ENCODE peak calls at places on chromosome 11, in ten cellular contexts. One of them, this sample, is unnamed.

GRCh38 chr11:116874251-116874650 is 36.8 kb upstream of the APOA1 start:
- DNase-seq in NCI-H2171 treated with DMSO at 0.1 percent for 48 hours: no peak
- DNase-seq in amniotic stem cell: no peak
- DNase-seq in psoas muscle: no peak
- DNase-seq in activated T-cell treated with anti-CD3 and anti-CD28 coated beads, Interleukin-2, amount 50 U/mL, for 24 hours: no peak
- DNase-seq in T-cell: no peak
- DNase-seq in AG09309: no peak
- DNase-seq in effector memory CD4-positive, alpha-beta T cell: no peak
- DNase-seq in right atrium auricular region: no peak
- DNase-seq in Jurkat, Clone E6-1: no peak
- DNase-seq in this sample: no peak

GRCh38 chr11:74004694-74005615 is 3.9 kb downstream of the UCP3 start:
- DNase-seq in NCI-H2171 treated with DMSO at 0.1 percent for 48 hours: no peak
- DNase-seq in amniotic stem cell: no peak
- DNase-seq in psoas muscle: no peak
- DNase-seq in activated T-cell treated with anti-CD3 and anti-CD28 coated beads, Interleukin-2, amount 50 U/mL, for 24 hours: peak
- DNase-seq in T-cell: peak
- DNase-seq in AG09309: no peak
- DNase-seq in effector memory CD4-positive, alpha-beta T cell: peak
- DNase-seq in right atrium auricular region: no peak
- DNase-seq in Jurkat, Clone E6-1: peak
- DNase-seq in this sample: peak

GRCh38 chr11:125141686-125142535 is 22.6 kb upstream of the PKNOX2 start:
- DNase-seq in NCI-H2171 treated with DMSO at 0.1 percent for 48 hours: no peak
- DNase-seq in amniotic stem cell: no peak
- DNase-seq in psoas muscle: peak
- DNase-seq in activated T-cell treated with anti-CD3 and anti-CD28 coated beads, Interleukin-2, amount 50 U/mL, for 24 hours: peak
- DNase-seq in T-cell: peak
- DNase-seq in AG09309: no peak
- DNase-seq in effector memory CD4-positive, alpha-beta T cell: peak
- DNase-seq in right atrium auricular region: no peak
- DNase-seq in Jurkat, Clone E6-1: peak
- DNase-seq in this sample: no peak

GRCh38 chr11:34565417-34566208 is 52.0 kb upstream of the ELF5 start:
- DNase-seq in NCI-H2171 treated with DMSO at 0.1 percent for 48 hours: peak
- DNase-seq in amniotic stem cell: no peak
- DNase-seq in psoas muscle: no peak
- DNase-seq in activated T-cell treated with anti-CD3 and anti-CD28 coated beads, Interleukin-2, amount 50 U/mL, for 24 hours: no peak
- DNase-seq in T-cell: no peak
- DNase-seq in AG09309: no peak
- DNase-seq in effector memory CD4-positive, alpha-beta T cell: no peak
- DNase-seq in right atrium auricular region: no peak
- DNase-seq in Jurkat, Clone E6-1: peak
- DNase-seq in this sample: no peak

GRCh38 chr11:72569966-72570892 is 104.0 kb downstream of the PDE2A start:
- DNase-seq in NCI-H2171 treated with DMSO at 0.1 percent for 48 hours: no peak
- DNase-seq in amniotic stem cell: no peak
- DNase-seq in psoas muscle: no peak
- DNase-seq in activated T-cell treated with anti-CD3 and anti-CD28 coated beads, Interleukin-2, amount 50 U/mL, for 24 hours: no peak
- DNase-seq in T-cell: no peak
- DNase-seq in AG09309: peak
- DNase-seq in effector memory CD4-positive, alpha-beta T cell: no peak
- DNase-seq in right atrium auricular region: no peak
- DNase-seq in Jurkat, Clone E6-1: no peak
- DNase-seq in this sample: no peak

GRCh38 chr11:50188040-50188439 is 155.4 kb downstream of the OR4C45 start:
- DNase-seq in NCI-H2171 treated with DMSO at 0.1 percent for 48 hours: no peak
- DNase-seq in amniotic stem cell: no peak
- DNase-seq in psoas muscle: no peak
- DNase-seq in activated T-cell treated with anti-CD3 and anti-CD28 coated beads, Interleukin-2, amount 50 U/mL, for 24 hours: no peak
- DNase-seq in T-cell: no peak
- DNase-seq in AG09309: no peak
- DNase-seq in effector memory CD4-positive, alpha-beta T cell: no peak
- DNase-seq in right atrium auricular region: no peak
- DNase-seq in Jurkat, Clone E6-1: no peak
- DNase-seq in this sample: no peak

GRCh38 chr11:60942970-60943565 is 8.9 kb downstream of the SLC15A3 start:
- DNase-seq in NCI-H2171 treated with DMSO at 0.1 percent for 48 hours: peak
- DNase-seq in amniotic stem cell: no peak
- DNase-seq in psoas muscle: no peak
- DNase-seq in activated T-cell treated with anti-CD3 and anti-CD28 coated beads, Interleukin-2, amount 50 U/mL, for 24 hours: no peak
- DNase-seq in T-cell: no peak
- DNase-seq in AG09309: no peak
- DNase-seq in effector memory CD4-positive, alpha-beta T cell: no peak
- DNase-seq in right atrium auricular region: no peak
- DNase-seq in Jurkat, Clone E6-1: no peak
- DNase-seq in this sample: no peak

GRCh38 chr11:125369808-125370207 is 126.3 kb downstream of the FEZ1 start:
- DNase-seq in NCI-H2171 treated with DMSO at 0.1 percent for 48 hours: no peak
- DNase-seq in amniotic stem cell: no peak
- DNase-seq in psoas muscle: no peak
- DNase-seq in activated T-cell treated with anti-CD3 and anti-CD28 coated beads, Interleukin-2, amount 50 U/mL, for 24 hours: no peak
- DNase-seq in T-cell: no peak
- DNase-seq in AG09309: no peak
- DNase-seq in effector memory CD4-positive, alpha-beta T cell: no peak
- DNase-seq in right atrium auricular region: no peak
- DNase-seq in Jurkat, Clone E6-1: no peak
- DNase-seq in this sample: no peak

GRCh38 chr11:1523779-1524178 is 37.2 kb upstream of the MOB2 start:
- DNase-seq in NCI-H2171 treated with DMSO at 0.1 percent for 48 hours: no peak
- DNase-seq in amniotic stem cell: no peak
- DNase-seq in psoas muscle: no peak
- DNase-seq in activated T-cell treated with anti-CD3 and anti-CD28 coated beads, Interleukin-2, amount 50 U/mL, for 24 hours: no peak
- DNase-seq in T-cell: no peak
- DNase-seq in AG09309: no peak
- DNase-seq in effector memory CD4-positive, alpha-beta T cell: no peak
- DNase-seq in right atrium auricular region: no peak
- DNase-seq in Jurkat, Clone E6-1: peak
- DNase-seq in this sample: no peak

GRCh38 chr11:78032090-78032489 is 9.0 kb upstream of the KCTD14 start:
- DNase-seq in NCI-H2171 treated with DMSO at 0.1 percent for 48 hours: peak
- DNase-seq in amniotic stem cell: no peak
- DNase-seq in psoas muscle: no peak
- DNase-seq in activated T-cell treated with anti-CD3 and anti-CD28 coated beads, Interleukin-2, amount 50 U/mL, for 24 hours: no peak
- DNase-seq in T-cell: no peak
- DNase-seq in AG09309: no peak
- DNase-seq in effector memory CD4-positive, alpha-beta T cell: no peak
- DNase-seq in right atrium auricular region: no peak
- DNase-seq in Jurkat, Clone E6-1: no peak
- DNase-seq in this sample: no peak

GRCh38 chr11:74018331-74019005 is 9.6 kb upstream of the UCP3 start:
- DNase-seq in NCI-H2171 treated with DMSO at 0.1 percent for 48 hours: no peak
- DNase-seq in amniotic stem cell: no peak
- DNase-seq in psoas muscle: peak
- DNase-seq in activated T-cell treated with anti-CD3 and anti-CD28 coated beads, Interleukin-2, amount 50 U/mL, for 24 hours: no peak
- DNase-seq in T-cell: no peak
- DNase-seq in AG09309: peak
- DNase-seq in effector memory CD4-positive, alpha-beta T cell: no peak
- DNase-seq in right atrium auricular region: peak
- DNase-seq in Jurkat, Clone E6-1: no peak
- DNase-seq in this sample: no peak

GRCh38 chr11:123653405-123653996 is 923 bp downstream of the SCN3B start:
- DNase-seq in NCI-H2171 treated with DMSO at 0.1 percent for 48 hours: peak
- DNase-seq in amniotic stem cell: no peak
- DNase-seq in psoas muscle: no peak
- DNase-seq in activated T-cell treated with anti-CD3 and anti-CD28 coated beads, Interleukin-2, amount 50 U/mL, for 24 hours: no peak
- DNase-seq in T-cell: no peak
- DNase-seq in AG09309: no peak
- DNase-seq in effector memory CD4-positive, alpha-beta T cell: no peak
- DNase-seq in right atrium auricular region: no peak
- DNase-seq in Jurkat, Clone E6-1: no peak
- DNase-seq in this sample: no peak

GRCh38 chr11:21931436-21932101 is 261.3 kb upstream of the ANO5 start:
- DNase-seq in NCI-H2171 treated with DMSO at 0.1 percent for 48 hours: no peak
- DNase-seq in amniotic stem cell: no peak
- DNase-seq in psoas muscle: no peak
- DNase-seq in activated T-cell treated with anti-CD3 and anti-CD28 coated beads, Interleukin-2, amount 50 U/mL, for 24 hours: no peak
- DNase-seq in T-cell: no peak
- DNase-seq in AG09309: no peak
- DNase-seq in effector memory CD4-positive, alpha-beta T cell: no peak
- DNase-seq in right atrium auricular region: no peak
- DNase-seq in Jurkat, Clone E6-1: no peak
- DNase-seq in this sample: no peak

GRCh38 chr11:17353228-17354021 is 1.8 kb downstream of the NCR3LG1 start:
- DNase-seq in NCI-H2171 treated with DMSO at 0.1 percent for 48 hours: peak
- DNase-seq in amniotic stem cell: peak
- DNase-seq in psoas muscle: peak
- DNase-seq in activated T-cell treated with anti-CD3 and anti-CD28 coated beads, Interleukin-2, amount 50 U/mL, for 24 hours: peak
- DNase-seq in T-cell: peak
- DNase-seq in AG09309: no peak
- DNase-seq in effector memory CD4-positive, alpha-beta T cell: peak
- DNase-seq in right atrium auricular region: peak
- DNase-seq in Jurkat, Clone E6-1: peak
- DNase-seq in this sample: peak

GRCh38 chr11:9906043-9906791 is 242.3 kb downstream of the SWAP70 start:
- DNase-seq in NCI-H2171 treated with DMSO at 0.1 percent for 48 hours: no peak
- DNase-seq in amniotic stem cell: peak
- DNase-seq in psoas muscle: no peak
- DNase-seq in activated T-cell treated with anti-CD3 and anti-CD28 coated beads, Interleukin-2, amount 50 U/mL, for 24 hours: no peak
- DNase-seq in T-cell: no peak
- DNase-seq in AG09309: peak
- DNase-seq in effector memory CD4-positive, alpha-beta T cell: no peak
- DNase-seq in right atrium auricular region: no peak
- DNase-seq in Jurkat, Clone E6-1: no peak
- DNase-seq in this sample: no peak

GRCh38 chr11:13462311-13462927 is 603 bp downstream of the BTBD10 start:
- DNase-seq in NCI-H2171 treated with DMSO at 0.1 percent for 48 hours: peak
- DNase-seq in amniotic stem cell: no peak
- DNase-seq in psoas muscle: peak
- DNase-seq in activated T-cell treated with anti-CD3 and anti-CD28 coated beads, Interleukin-2, amount 50 U/mL, for 24 hours: no peak
- DNase-seq in T-cell: peak
- DNase-seq in AG09309: no peak
- DNase-seq in effector memory CD4-positive, alpha-beta T cell: peak
- DNase-seq in right atrium auricular region: no peak
- DNase-seq in Jurkat, Clone E6-1: peak
- DNase-seq in this sample: peak

GRCh38 chr11:120079750-120080610 is 57.9 kb downstream of the TRIM29 start:
- DNase-seq in NCI-H2171 treated with DMSO at 0.1 percent for 48 hours: peak
- DNase-seq in amniotic stem cell: no peak
- DNase-seq in psoas muscle: no peak
- DNase-seq in activated T-cell treated with anti-CD3 and anti-CD28 coated beads, Interleukin-2, amount 50 U/mL, for 24 hours: peak
- DNase-seq in T-cell: no peak
- DNase-seq in AG09309: no peak
- DNase-seq in effector memory CD4-positive, alpha-beta T cell: no peak
- DNase-seq in right atrium auricular region: no peak
- DNase-seq in Jurkat, Clone E6-1: no peak
- DNase-seq in this sample: peak

GRCh38 chr11:121936375-121936774 is 179.6 kb downstream of the BLID start:
- DNase-seq in NCI-H2171 treated with DMSO at 0.1 percent for 48 hours: no peak
- DNase-seq in amniotic stem cell: no peak
- DNase-seq in psoas muscle: no peak
- DNase-seq in activated T-cell treated with anti-CD3 and anti-CD28 coated beads, Interleukin-2, amount 50 U/mL, for 24 hours: no peak
- DNase-seq in T-cell: no peak
- DNase-seq in AG09309: no peak
- DNase-seq in effector memory CD4-positive, alpha-beta T cell: no peak
- DNase-seq in right atrium auricular region: no peak
- DNase-seq in Jurkat, Clone E6-1: no peak
- DNase-seq in this sample: no peak

GRCh38 chr11:45250035-45250693 is 36.0 kb downstream of the SYT13 start:
- DNase-seq in NCI-H2171 treated with DMSO at 0.1 percent for 48 hours: no peak
- DNase-seq in amniotic stem cell: no peak
- DNase-seq in psoas muscle: no peak
- DNase-seq in activated T-cell treated with anti-CD3 and anti-CD28 coated beads, Interleukin-2, amount 50 U/mL, for 24 hours: no peak
- DNase-seq in T-cell: no peak
- DNase-seq in AG09309: no peak
- DNase-seq in effector memory CD4-positive, alpha-beta T cell: no peak
- DNase-seq in right atrium auricular region: no peak
- DNase-seq in Jurkat, Clone E6-1: no peak
- DNase-seq in this sample: no peak

GRCh38 chr11:57792060-57792541 is 30.5 kb downstream of the CTNND1 start:
- DNase-seq in NCI-H2171 treated with DMSO at 0.1 percent for 48 hours: no peak
- DNase-seq in amniotic stem cell: no peak
- DNase-seq in psoas muscle: peak
- DNase-seq in activated T-cell treated with anti-CD3 and anti-CD28 coated beads, Interleukin-2, amount 50 U/mL, for 24 hours: peak
- DNase-seq in T-cell: peak
- DNase-seq in AG09309: no peak
- DNase-seq in effector memory CD4-positive, alpha-beta T cell: peak
- DNase-seq in right atrium auricular region: peak
- DNase-seq in Jurkat, Clone E6-1: peak
- DNase-seq in this sample: peak

GRCh38 chr11:96061730-96062524 is 138.0 kb upstream of the MTMR2 start:
- DNase-seq in NCI-H2171 treated with DMSO at 0.1 percent for 48 hours: peak
- DNase-seq in amniotic stem cell: no peak
- DNase-seq in psoas muscle: no peak
- DNase-seq in activated T-cell treated with anti-CD3 and anti-CD28 coated beads, Interleukin-2, amount 50 U/mL, for 24 hours: no peak
- DNase-seq in T-cell: no peak
- DNase-seq in AG09309: no peak
- DNase-seq in effector memory CD4-positive, alpha-beta T cell: no peak
- DNase-seq in right atrium auricular region: no peak
- DNase-seq in Jurkat, Clone E6-1: no peak
- DNase-seq in this sample: peak

GRCh38 chr11:118008271-118008903 is 22.2 kb downstream of the IL10RA start:
- DNase-seq in NCI-H2171 treated with DMSO at 0.1 percent for 48 hours: no peak
- DNase-seq in amniotic stem cell: no peak
- DNase-seq in psoas muscle: no peak
- DNase-seq in activated T-cell treated with anti-CD3 and anti-CD28 coated beads, Interleukin-2, amount 50 U/mL, for 24 hours: no peak
- DNase-seq in T-cell: no peak
- DNase-seq in AG09309: no peak
- DNase-seq in effector memory CD4-positive, alpha-beta T cell: no peak
- DNase-seq in right atrium auricular region: peak
- DNase-seq in Jurkat, Clone E6-1: no peak
- DNase-seq in this sample: no peak

GRCh38 chr11:121583825-121584224 is 131.1 kb upstream of the SORL1-AS1 start:
- DNase-seq in NCI-H2171 treated with DMSO at 0.1 percent for 48 hours: no peak
- DNase-seq in amniotic stem cell: no peak
- DNase-seq in psoas muscle: no peak
- DNase-seq in activated T-cell treated with anti-CD3 and anti-CD28 coated beads, Interleukin-2, amount 50 U/mL, for 24 hours: no peak
- DNase-seq in T-cell: no peak
- DNase-seq in AG09309: no peak
- DNase-seq in effector memory CD4-positive, alpha-beta T cell: no peak
- DNase-seq in right atrium auricular region: no peak
- DNase-seq in Jurkat, Clone E6-1: peak
- DNase-seq in this sample: no peak

GRCh38 chr11:43989162-43989961 is 46.9 kb downstream of the C11orf96 start:
- DNase-seq in NCI-H2171 treated with DMSO at 0.1 percent for 48 hours: peak
- DNase-seq in amniotic stem cell: no peak
- DNase-seq in psoas muscle: peak
- DNase-seq in activated T-cell treated with anti-CD3 and anti-CD28 coated beads, Interleukin-2, amount 50 U/mL, for 24 hours: no peak
- DNase-seq in T-cell: no peak
- DNase-seq in AG09309: no peak
- DNase-seq in effector memory CD4-positive, alpha-beta T cell: no peak
- DNase-seq in right atrium auricular region: no peak
- DNase-seq in Jurkat, Clone E6-1: no peak
- DNase-seq in this sample: no peak

GRCh38 chr11:105315287-105315686 is 175.7 kb upstream of the CARD18 start:
- DNase-seq in NCI-H2171 treated with DMSO at 0.1 percent for 48 hours: no peak
- DNase-seq in amniotic stem cell: no peak
- DNase-seq in psoas muscle: no peak
- DNase-seq in activated T-cell treated with anti-CD3 and anti-CD28 coated beads, Interleukin-2, amount 50 U/mL, for 24 hours: no peak
- DNase-seq in T-cell: no peak
- DNase-seq in AG09309: no peak
- DNase-seq in effector memory CD4-positive, alpha-beta T cell: no peak
- DNase-seq in right atrium auricular region: no peak
- DNase-seq in Jurkat, Clone E6-1: no peak
- DNase-seq in this sample: no peak

GRCh38 chr11:116694815-116695590 is 77.8 kb downstream of the BUD13 start:
- DNase-seq in NCI-H2171 treated with DMSO at 0.1 percent for 48 hours: no peak
- DNase-seq in amniotic stem cell: no peak
- DNase-seq in psoas muscle: no peak
- DNase-seq in activated T-cell treated with anti-CD3 and anti-CD28 coated beads, Interleukin-2, amount 50 U/mL, for 24 hours: no peak
- DNase-seq in T-cell: no peak
- DNase-seq in AG09309: no peak
- DNase-seq in effector memory CD4-positive, alpha-beta T cell: no peak
- DNase-seq in right atrium auricular region: peak
- DNase-seq in Jurkat, Clone E6-1: no peak
- DNase-seq in this sample: no peak

GRCh38 chr11:44609028-44609782 is 43.7 kb downstream of the CD82 start:
- DNase-seq in NCI-H2171 treated with DMSO at 0.1 percent for 48 hours: no peak
- DNase-seq in amniotic stem cell: no peak
- DNase-seq in psoas muscle: no peak
- DNase-seq in activated T-cell treated with anti-CD3 and anti-CD28 coated beads, Interleukin-2, amount 50 U/mL, for 24 hours: peak
- DNase-seq in T-cell: no peak
- DNase-seq in AG09309: no peak
- DNase-seq in effector memory CD4-positive, alpha-beta T cell: peak
- DNase-seq in right atrium auricular region: no peak
- DNase-seq in Jurkat, Clone E6-1: no peak
- DNase-seq in this sample: no peak

GRCh38 chr11:31656051-31656450 is 146.5 kb downstream of the ELP4 start:
- DNase-seq in NCI-H2171 treated with DMSO at 0.1 percent for 48 hours: no peak
- DNase-seq in amniotic stem cell: no peak
- DNase-seq in psoas muscle: no peak
- DNase-seq in activated T-cell treated with anti-CD3 and anti-CD28 coated beads, Interleukin-2, amount 50 U/mL, for 24 hours: no peak
- DNase-seq in T-cell: no peak
- DNase-seq in AG09309: no peak
- DNase-seq in effector memory CD4-positive, alpha-beta T cell: no peak
- DNase-seq in right atrium auricular region: no peak
- DNase-seq in Jurkat, Clone E6-1: no peak
- DNase-seq in this sample: no peak

This sample was measured in T-helper 1 cell.